ENCODE peak calls at places on chromosomes 11 and 22, in four cellular contexts. S, N, F and R are unnamed samples.

GRCh38 chr11:33699515-33700424 is 856 bp downstream of the C11orf91 start:
- DNase-seq in N (no peak), S (no peak), F (no peak), R (no peak)

GRCh38 chr22:29435236-29435635 is 3.1 kb upstream of the RFPL1 start:
- DNase-seq in F (no peak), N (no peak), S (no peak), R (no peak)

GRCh38 chr22:46000081-46001027 is 23.4 kb upstream of the WNT7B start:
- DNase-seq in F (no peak), N (no peak), S (no peak), R (no peak)

GRCh38 chr11:119310682-119311052 is 6.3 kb downstream of the MCAM start:
- DNase-seq in S (no peak), F (no peak), N (no peak), R (no peak)

GRCh38 chr22:22761606-22761962 is 117.2 kb downstream of the GGTLC2 start:
- DNase-seq in S (no peak), N (no peak), F (no peak), R (no peak)

GRCh38 chr22:25645964-25646363 is 81.5 kb downstream of the GRK3 start:
- DNase-seq in S (no peak), F (no peak), N (no peak), R (no peak)

GRCh38 chr11:405976-406795 is 8.6 kb downstream of the SIGIRR start:
- DNase-seq in N (no peak), F (no peak), S (no peak), R (no peak)

GRCh38 chr11:69447786-69448185 is 33.7 kb upstream of the LINC01488 start:
- DNase-seq in N (no peak), F (no peak), S (no peak), R (no peak)

GRCh38 chr11:1851437-1852180 is 1.3 kb upstream of the LSP1 start:
- DNase-seq in F (no peak), S (no peak), N (no peak), R (no peak)

GRCh38 chr11:65906602-65907001 is 6.4 kb upstream of the FOSL1 start:
- DNase-seq in N (no peak), F (no peak), S (no peak), R (no peak)

GRCh38 chr22:25403752-25404471 is 160.6 kb upstream of the GRK3 start:
- DNase-seq in S (no peak), F (no peak), N (no peak), R (no peak)

GRCh38 chr11:71461696-71462095 is 8.7 kb downstream of the NADSYN1 start:
- DNase-seq in S (no peak), N (no peak), F (no peak), R (no peak)

GRCh38 chr11:91947215-91947614 is 277.4 kb upstream of the FAT3 start:
- DNase-seq in F (no peak), N (no peak), S (peak; percentile 36), R (no peak)

GRCh38 chr11:1807628-1807995 is 27.2 kb upstream of the SYT8 start:
- DNase-seq in F (no peak), N (no peak), S (no peak), R (no peak)

GRCh38 chr11:83971063-83971462 is 684.9 kb upstream of the CCDC90B start:
- DNase-seq in N (no peak), S (no peak), F (no peak), R (no peak)

GRCh38 chr22:37391702-37392101 is 35.6 kb downstream of the ELFN2 start:
- DNase-seq in S (no peak), N (no peak), F (no peak), R (no peak)

GRCh38 chr11:37544491-37544890 is 946.5 kb upstream of the RAG2 start:
- DNase-seq in N (no peak), S (no peak), F (no peak), R (no peak)

GRCh38 chr11:24391165-24391564 is 105.7 kb upstream of the LUZP2 start:
- DNase-seq in S (no peak), F (no peak), N (no peak), R (no peak)

GRCh38 chr11:1349074-1349931 is 39.9 kb upstream of the TOLLIP start:
- DNase-seq in F (no peak), N (no peak), S (no peak), R (no peak)

GRCh38 chr11:1257366-1257765 is 34.5 kb downstream of the MUC5B start:
- DNase-seq in N (no peak), S (no peak), F (no peak), R (no peak)

GRCh38 chr11:123384116-123384515 is 46.0 kb upstream of the GRAMD1B start:
- DNase-seq in N (no peak), S (no peak), F (no peak), R (no peak)